ENCODE peak calls at places on chromosomes 1 and 21, in four cellular contexts. R, B, L and H are unnamed samples.
A peak's percentile ranks its signal among the peaks of the same experiment; 100 is the strongest.

GRCh38 chr1:39922139-39922757 is 20.5 kb upstream of the MYCL start:
- DNase-seq in R (peak; percentile 30), B (no peak), L (peak; percentile 92), H (no peak)

GRCh38 chr1:204941415-204942338 is 71.0 kb downstream of the NFASC start:
- DNase-seq in R (peak; percentile 78), B (peak; percentile 85), L (peak; percentile 87), H (peak; percentile 81)

GRCh38 chr1:212879947-212880690 is 22.0 kb downstream of the FLVCR1 start:
- DNase-seq in R (no peak), B (no peak), L (peak; percentile 3), H (no peak)

GRCh38 chr1:229478852-229479251 is 29.3 kb downstream of the NUP133 start:
- DNase-seq in R (no peak), B (no peak), L (no peak), H (peak; percentile 36)

GRCh38 chr1:8395433-8395866 is 77.5 kb downstream of the SLC45A1 start:
- DNase-seq in R (no peak), B (no peak), L (no peak), H (peak; percentile 45)

GRCh38 chr21:42010507-42011493 is 640 bp upstream of the ZBTB21 start:
- DNase-seq in R (peak; percentile 47), B (peak; percentile 38), L (peak; percentile 74), H (peak; percentile 69)

GRCh38 chr1:55164906-55165305 is 50.3 kb downstream of the USP24 start:
- DNase-seq in R (no peak), B (no peak), L (no peak), H (no peak)

GRCh38 chr1:245279346-245279745 is 124.6 kb downstream of the KIF26B start:
- DNase-seq in R (no peak), B (no peak), L (no peak), H (no peak)

GRCh38 chr1:242140871-242141270 is 142.0 kb upstream of the MAP1LC3C start:
- DNase-seq in R (no peak), B (no peak), L (no peak), H (no peak)

GRCh38 chr1:156712626-156713025 is 7.2 kb upstream of the CRABP2 start:
- DNase-seq in R (peak; percentile 24), B (no peak), L (no peak), H (no peak)

GRCh38 chr1:67760030-67760821 is 73.0 kb downstream of the GNG12 start:
- DNase-seq in R (peak; percentile 91), B (peak; percentile 85), L (peak; percentile 77), H (peak; percentile 94)

GRCh38 chr1:114502080-114502479 is 8.9 kb downstream of the TRIM33 start:
- DNase-seq in R (no peak), B (no peak), L (no peak), H (no peak)

GRCh38 chr1:181518152-181518551 is 34.8 kb downstream of the CACNA1E start:
- DNase-seq in R (no peak), B (no peak), L (no peak), H (no peak)

GRCh38 chr1:112057736-112058135 is 68.3 kb upstream of the KCND3 start:
- DNase-seq in R (no peak), B (no peak), L (no peak), H (no peak)

GRCh38 chr1:40649592-40649930 is 15.9 kb downstream of the RIMS3 start:
- DNase-seq in R (no peak), B (no peak), L (no peak), H (no peak)

GRCh38 chr1:206710457-206710823 is 25.7 kb downstream of the MAPKAPK2 start:
- DNase-seq in R (no peak), B (no peak), L (no peak), H (no peak)
- H3K27ac ChIP-seq in R (peak overlapping the region; percentile 98), B (peak overlapping the region; percentile 34), L (no peak overlapping the region), H (no peak overlapping the region)

GRCh38 chr21:28069446-28069845 is 923.2 kb downstream of the LTN1 start:
- DNase-seq in R (peak; percentile 27), B (peak; percentile 17), L (peak; percentile 57), H (no peak)
- TF ChIP-seq EZH2phosphoT487 in R (no peak), B (no peak), L (peak; percentile 51), H (no peak)

GRCh38 chr1:94395231-94395630 is 23.0 kb upstream of the ABCD3 start:
- DNase-seq in R (no peak), B (no peak), L (peak; percentile 17), H (no peak)
- H3K9ac ChIP-seq in R (no peak overlapping the region), B (no peak overlapping the region), L (no peak overlapping the region), H (no peak overlapping the region)

GRCh38 chr1:214425723-214426419 is 125.5 kb downstream of the PTPN14 start:
- DNase-seq in R (peak; percentile 42), B (no peak), L (no peak), H (no peak)
- H3K27ac ChIP-seq in R (peak overlapping the region; percentile 85), B (no peak overlapping the region), L (no peak overlapping the region), H (no peak overlapping the region)

GRCh38 chr1:227774051-227774720 is 39.0 kb downstream of the SNAP47 start:
- DNase-seq in R (no peak), B (no peak), L (no peak), H (no peak)
- TF ChIP-seq EZH2phosphoT487 in R (no peak), B (no peak), L (no peak), H (no peak)

GRCh38 chr1:221510793-221511503 is 230.9 kb downstream of the DUSP10 start:
- DNase-seq in R (no peak), B (no peak), L (no peak), H (no peak)
- H3K9ac ChIP-seq in R (no peak overlapping the region), B (no peak overlapping the region), L (no peak overlapping the region), H (no peak overlapping the region)

GRCh38 chr1:12508849-12509248 is 109.2 kb downstream of the DHRS3 start:
- DNase-seq in R (no peak), B (no peak), L (no peak), H (no peak)

GRCh38 chr1:12507631-12508030 is 110.4 kb downstream of the DHRS3 start:
- DNase-seq in R (no peak), B (no peak), L (no peak), H (no peak)

GRCh38 chr1:12513176-12513575 is 104.8 kb downstream of the DHRS3 start:
- DNase-seq in R (no peak), B (no peak), L (no peak), H (no peak)

GRCh38 chr1:12511516-12512468 is 106.2 kb downstream of the DHRS3 start:
- DNase-seq in R (no peak), B (no peak), L (no peak), H (no peak)

DNA sequence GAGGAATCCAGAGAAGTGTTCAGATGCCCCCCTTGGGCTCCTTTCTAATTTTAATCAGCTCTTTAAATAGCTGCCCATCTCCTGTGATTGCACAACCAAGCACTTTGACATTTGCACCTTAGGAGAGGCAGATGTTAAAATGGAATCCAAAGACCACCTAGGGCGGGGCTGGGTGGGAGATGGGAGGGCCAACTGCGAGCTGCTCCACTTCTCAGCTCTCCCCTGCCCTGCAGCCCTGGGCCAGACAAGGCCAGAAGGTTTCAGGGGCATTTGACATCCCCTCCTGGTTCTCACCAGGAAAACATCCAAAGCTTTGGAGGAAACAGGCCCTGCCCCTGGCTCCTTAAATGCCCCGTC is 106.9 kb downstream of the DHRS3 start:
- DNase-seq in R (no peak), B (no peak), L (no peak), H (no peak)
- H3K27ac ChIP-seq in R (no peak overlapping the region), B (no peak overlapping the region), L (peak overlapping the region; percentile 39), H (no peak overlapping the region)

GRCh38 chr21:29231781-29232548 is 66.8 kb upstream of the BACH1 start:
- DNase-seq in R (no peak), B (no peak), L (no peak), H (no peak)

GRCh38 chr21:29235714-29236197 is 63.0 kb upstream of the BACH1 start:
- DNase-seq in R (no peak), B (no peak), L (no peak), H (peak; percentile 70)

GRCh38 chr21:29230541-29231275 is 68.0 kb upstream of the BACH1 start:
- DNase-seq in R (peak; percentile 68), B (no peak), L (no peak), H (no peak)

GRCh38 chr21:29233611-29234540 is 64.8 kb upstream of the BACH1 start:
- DNase-seq in R (no peak), B (no peak), L (peak; percentile 26), H (peak; percentile 81)

GRCh38 chr21:29232601-29233541 is 65.9 kb upstream of the BACH1 start:
- DNase-seq in R (peak; percentile 85), B (peak; percentile 61), L (no peak), H (no peak)
- TF ChIP-seq EZH2phosphoT487 in R (no peak), B (no peak), L (no peak), H (no peak)

GRCh38 chr1:201016943-201017827 is 6.3 kb downstream of the KIF21B start:
- DNase-seq in R (no peak), B (no peak), L (no peak), H (no peak)
- H3K9ac ChIP-seq in R (no peak overlapping the region), B (no peak overlapping the region), L (no peak overlapping the region), H (no peak overlapping the region)

GRCh38 chr1:209837671-209838070 is 9.9 kb downstream of the UTP25 start:
- DNase-seq in R (no peak), B (no peak), L (no peak), H (no peak)

GRCh38 chr1:209840611-209841010 is 12.8 kb downstream of the UTP25 start:
- DNase-seq in R (peak; percentile 45), B (no peak), L (no peak), H (no peak)

GRCh38 chr1:209835782-209836298 is 8.1 kb downstream of the UTP25 start:
- DNase-seq in R (peak; percentile 76), B (no peak), L (no peak), H (no peak)

GRCh38 chr1:209838537-209838936 is 10.8 kb downstream of the UTP25 start:
- DNase-seq in R (no peak), B (no peak), L (no peak), H (no peak)

GRCh38 chr1:209839875-209840491 is 12.2 kb downstream of the UTP25 start:
- DNase-seq in R (peak; percentile 94), B (peak; percentile 96), L (no peak), H (no peak)
- H3K27ac ChIP-seq in R (peak overlapping the region; percentile 91), B (peak overlapping the region; percentile 79), L (no peak overlapping the region), H (no peak overlapping the region)